ENCODE peak calls at places on chromosome 16, in ten cellular contexts. A is suprapubic skin, W is Peyer's patch, S is body of pancreas, C is A549, D is thyroid gland, V is IMR-90, U is testis, O is uterus, T is stomach. J is an unnamed sample.

GRCh38 chr16:73019456-73020362 is 28.2 kb downstream of the ZFHX3 start:
- DNase-seq in A (peak; percentile 13), W (peak; percentile 47), S (peak; percentile 35), C (peak; percentile 89), D (peak; percentile 42), V (peak; percentile 89), U (no peak), O (no peak), T (no peak), J (no peak)

GRCh38 chr16:74480150-74481029 is 59.1 kb upstream of the CLEC18B start:
- DNase-seq in A (peak; percentile 73), W (peak; percentile 91), S (peak; percentile 10), C (peak; percentile 89), D (peak; percentile 73), V (no peak), U (peak; percentile 56), O (peak; percentile 23), T (peak; percentile 49), J (peak; percentile 19)

GRCh38 chr16:49414651-49415050 is 41.0 kb downstream of the C16orf78 start:
- DNase-seq in A (no peak), W (no peak), S (no peak), C (no peak), D (no peak), V (no peak), U (no peak), O (no peak), T (no peak), J (no peak)

GRCh38 chr16:379183-379960 is 2.4 kb downstream of the PGAP6 start:
- DNase-seq in A (no peak), W (peak; percentile 78), S (peak; percentile 97), C (no peak), D (peak; percentile 99), V (no peak), U (no peak), O (no peak), T (peak; percentile 93), J (no peak)

GRCh38 chr16:56606071-56606687 is 2.2 kb upstream of the MT2A start:
- DNase-seq in A (peak; percentile 87), W (peak; percentile 62), S (no peak), C (peak; percentile 78), D (peak; percentile 63), V (peak; percentile 79), U (no peak), O (peak; percentile 77), T (no peak), J (no peak)

GRCh38 chr16:47045023-47045422 is 71.5 kb upstream of the DNAJA2 start:
- DNase-seq in A (no peak), W (no peak), S (no peak), C (no peak), D (no peak), V (no peak), U (peak; percentile 28), O (no peak), T (no peak), J (no peak)

GRCh38 chr16:66728117-66728787 is 23.2 kb downstream of the DYNC1LI2 start:
- DNase-seq in A (no peak), W (no peak), S (peak; percentile 37), C (peak; percentile 66), D (peak; percentile 66), V (peak; percentile 67), U (peak; percentile 71), O (peak; percentile 27), T (peak; percentile 37), J (peak; percentile 30)

GRCh38 chr16:49441366-49441780 is 67.8 kb downstream of the C16orf78 start:
- DNase-seq in A (peak; percentile 64), W (peak; percentile 90), S (peak; percentile 41), C (no peak), D (peak; percentile 36), V (no peak), U (no peak), O (no peak), T (peak; percentile 47), J (peak; percentile 71)

GRCh38 chr16:68069511-68070248 is 15.5 kb upstream of the NFATC3 start:
- DNase-seq in A (no peak), W (peak; percentile 82), S (peak; percentile 78), C (no peak), D (no peak), V (no peak), U (peak; percentile 73), O (no peak), T (no peak), J (peak; percentile 78)

GRCh38 chr16:35182943-35183550 is 1723.6 kb downstream of the TP53TG3F start:
- DNase-seq in A (no peak), W (no peak), S (no peak), C (no peak), D (no peak), V (no peak), U (no peak), O (no peak), T (no peak), J (no peak)

GRCh38 chr16:27826893-27827289 is 236.6 kb downstream of the GSG1L start:
- DNase-seq in A (peak; percentile 14), W (no peak), S (no peak), C (no peak), D (no peak), V (no peak), U (no peak), O (no peak), T (no peak), J (no peak)

GRCh38 chr16:12837344-12837743 is 33.7 kb upstream of the CPPED1 start:
- DNase-seq in A (no peak), W (no peak), S (no peak), C (no peak), D (no peak), V (no peak), U (no peak), O (no peak), T (no peak), J (no peak)

GRCh38 chr16:66740010-66740409 is 11.4 kb downstream of the DYNC1LI2 start:
- DNase-seq in A (no peak), W (peak; percentile 59), S (peak; percentile 47), C (peak; percentile 51), D (no peak), V (peak; percentile 32), U (peak; percentile 49), O (no peak), T (no peak), J (no peak)

GRCh38 chr16:73743665-73744496 is 552.7 kb upstream of the PSMD7 start:
- DNase-seq in A (no peak), W (no peak), S (no peak), C (peak; percentile 4), D (no peak), V (no peak), U (no peak), O (no peak), T (no peak), J (no peak)

GRCh38 chr16:47574091-47575054 is 113.2 kb downstream of the PHKB start:
- DNase-seq in A (no peak), W (no peak), S (no peak), C (no peak), D (no peak), V (peak; percentile 49), U (no peak), O (no peak), T (no peak), J (no peak)

GRCh38 chr16:85243312-85243711 is 131.0 kb upstream of the CIBAR2 start:
- DNase-seq in A (no peak), W (no peak), S (no peak), C (no peak), D (no peak), V (no peak), U (no peak), O (no peak), T (no peak), J (no peak)

GRCh38 chr16:85238233-85238647 is 126.0 kb upstream of the CIBAR2 start:
- DNase-seq in A (peak; percentile 80), W (peak; percentile 66), S (peak; percentile 38), C (no peak), D (peak; percentile 92), V (peak; percentile 95), U (peak; percentile 86), O (peak; percentile 91), T (peak; percentile 33), J (no peak)

GRCh38 chr16:85239871-85240270 is 127.6 kb upstream of the CIBAR2 start:
- DNase-seq in A (no peak), W (no peak), S (no peak), C (no peak), D (no peak), V (no peak), U (no peak), O (no peak), T (no peak), J (no peak)

GRCh38 chr16:85239239-85239638 is 127.0 kb upstream of the CIBAR2 start:
- DNase-seq in A (no peak), W (no peak), S (no peak), C (no peak), D (peak; percentile 25), V (no peak), U (no peak), O (no peak), T (no peak), J (no peak)

GRCh38 chr16:85240982-85241924 is 129.0 kb upstream of the CIBAR2 start:
- DNase-seq in A (no peak), W (no peak), S (no peak), C (no peak), D (no peak), V (no peak), U (no peak), O (no peak), T (no peak), J (no peak)
- H3K4me1 ChIP-seq in A (peaks cover 19% of the 10 kb centered on the region), W (no peaks in the 10 kb centered on the region), S (peaks cover 7% of the 10 kb centered on the region), C (no peaks in the 10 kb centered on the region), D (peaks cover under 1% of the 10 kb centered on the region), V (peaks cover 27% of the 10 kb centered on the region), U (peaks cover 17% of the 10 kb centered on the region), O (no peaks in the 10 kb centered on the region), T (peaks cover 19% of the 10 kb centered on the region), J (peaks cover 18% of the 10 kb centered on the region)

GRCh38 chr16:69326172-69326873 is 4.1 kb downstream of the PDF start:
- DNase-seq in A (no peak), W (peak; percentile 82), S (peak; percentile 48), C (no peak), D (peak; percentile 75), V (no peak), U (no peak), O (no peak), T (no peak), J (no peak)
- H3K27ac ChIP-seq in A (no peak overlapping the region), W (peak overlapping the region; percentile 78), S (peak overlapping the region; percentile 54), C (no peak overlapping the region), D (peak overlapping the region; percentile 59), V (no peak overlapping the region), U (no peak overlapping the region), O (no peak overlapping the region), T (no peak overlapping the region), J (no peak overlapping the region)

GRCh38 chr16:81616321-81617020 is 162.6 kb upstream of the PLCG2 start:
- DNase-seq in A (peak; percentile 75), W (peak; percentile 90), S (peak; percentile 47), C (no peak), D (peak; percentile 78), V (peak; percentile 63), U (peak; percentile 37), O (peak; percentile 43), T (peak; percentile 73), J (peak; percentile 88)
- TF ChIP-seq POLR2A in A (no peak), W (no peak), S (no peak), C (no peak), D (no peak), V (no peak), U (no peak), O (no peak), T (no peak), J (no peak)

DNA sequence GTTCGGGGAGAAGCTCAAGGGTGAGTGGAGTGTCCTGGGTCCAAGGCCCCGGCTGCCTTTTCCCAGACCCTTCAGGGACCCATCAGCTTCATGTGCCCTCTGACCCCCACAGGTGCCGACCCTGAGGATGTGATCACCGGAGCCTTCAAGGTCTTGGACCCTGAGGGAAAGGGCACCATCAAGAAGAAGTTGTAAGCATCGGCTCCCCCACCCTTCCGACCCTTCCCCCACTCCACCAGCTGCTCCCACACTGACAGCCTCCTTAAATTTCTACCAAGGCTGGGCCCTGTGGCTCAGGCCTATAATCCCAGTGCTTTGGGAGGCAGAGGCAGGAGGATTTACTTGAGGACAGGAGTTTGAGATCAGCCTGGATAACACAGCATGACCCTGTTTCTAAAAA is 1.9 kb downstream of the MYL11 start:
- DNase-seq in A (peak; percentile 62), W (no peak), S (no peak), C (no peak), D (no peak), V (no peak), U (no peak), O (no peak), T (no peak), J (no peak)
- H3K4me1 ChIP-seq in A (peaks cover 22% of the 10 kb centered on the region), W (no peaks in the 10 kb centered on the region), S (peaks cover 42% of the 10 kb centered on the region), C (peaks cover 14% of the 10 kb centered on the region), D (peaks cover 12% of the 10 kb centered on the region), V (peaks cover 7% of the 10 kb centered on the region), U (peaks cover 14% of the 10 kb centered on the region), O (no peaks in the 10 kb centered on the region), T (peaks cover 30% of the 10 kb centered on the region), J (peaks cover 12% of the 10 kb centered on the region)